ENCODE peak calls at places on chromosomes 3 and 15, in seven cellular contexts. One of them, this sample, is unnamed.

GRCh38 chr3:51994530-51994929 is 1.2 kb downstream of the RPL29 start:
- DNase-seq in A549: no peak
- DNase-seq in heart left ventricle: no peak
- DNase-seq in stomach: no peak
- DNase-seq in NB4: no peak
- DNase-seq in esophagus squamous epithelium: no peak
- DNase-seq in K562: no peak
- DNase-seq in this sample: no peak

GRCh38 chr3:11282250-11283125 is 10.3 kb downstream of the ATG7 start:
- DNase-seq in A549: no peak
- DNase-seq in heart left ventricle: peak; percentile 50
- DNase-seq in stomach: no peak
- DNase-seq in NB4: peak; percentile 57
- DNase-seq in esophagus squamous epithelium: no peak
- DNase-seq in K562: no peak
- DNase-seq in this sample: no peak

GRCh38 chr3:193052294-193052693 is 134.6 kb upstream of the MB21D2 start:
- DNase-seq in A549: no peak
- DNase-seq in heart left ventricle: no peak
- DNase-seq in stomach: no peak
- DNase-seq in NB4: no peak
- DNase-seq in esophagus squamous epithelium: no peak
- DNase-seq in K562: no peak
- DNase-seq in this sample: no peak

GRCh38 chr15:57663262-57663661 is 43.3 kb upstream of the POLR2M start:
- DNase-seq in A549: no peak
- DNase-seq in heart left ventricle: no peak
- DNase-seq in stomach: no peak
- DNase-seq in NB4: no peak
- DNase-seq in esophagus squamous epithelium: no peak
- DNase-seq in K562: no peak
- DNase-seq in this sample: no peak

GRCh38 chr15:38474155-38474757 is 20.3 kb downstream of the FAM98B start:
- DNase-seq in A549: peak; percentile 61
- DNase-seq in heart left ventricle: no peak
- DNase-seq in stomach: no peak
- DNase-seq in NB4: peak; percentile 66
- DNase-seq in esophagus squamous epithelium: no peak
- DNase-seq in K562: peak; percentile 58
- DNase-seq in this sample: peak; percentile 12

GRCh38 chr15:98654790-98655360 is 6.5 kb downstream of the IGF1R start:
- DNase-seq in A549: peak; percentile 33
- DNase-seq in heart left ventricle: no peak
- DNase-seq in stomach: no peak
- DNase-seq in NB4: no peak
- DNase-seq in esophagus squamous epithelium: no peak
- DNase-seq in K562: no peak
- DNase-seq in this sample: no peak

GRCh38 chr3:25957026-25957425 is 167.1 kb downstream of the OXSM start:
- DNase-seq in A549: no peak
- DNase-seq in heart left ventricle: peak; percentile 21
- DNase-seq in stomach: no peak
- DNase-seq in NB4: no peak
- DNase-seq in esophagus squamous epithelium: no peak
- DNase-seq in K562: no peak
- DNase-seq in this sample: no peak

GRCh38 chr3:124582621-124583437 is 147.4 kb upstream of the UMPS start:
- DNase-seq in A549: no peak
- DNase-seq in heart left ventricle: no peak
- DNase-seq in stomach: no peak
- DNase-seq in NB4: peak; percentile 5
- DNase-seq in esophagus squamous epithelium: no peak
- DNase-seq in K562: no peak
- DNase-seq in this sample: no peak

GRCh38 chr3:115470254-115470653 is 153.1 kb upstream of the GAP43 start:
- DNase-seq in A549: no peak
- DNase-seq in heart left ventricle: no peak
- DNase-seq in stomach: no peak
- DNase-seq in NB4: no peak
- DNase-seq in esophagus squamous epithelium: no peak
- DNase-seq in K562: no peak
- DNase-seq in this sample: no peak

GRCh38 chr15:67731112-67731761 is 94.1 kb upstream of the SKOR1 start:
- DNase-seq in A549: no peak
- DNase-seq in heart left ventricle: no peak
- DNase-seq in stomach: no peak
- DNase-seq in NB4: peak; percentile 15
- DNase-seq in esophagus squamous epithelium: no peak
- DNase-seq in K562: no peak
- DNase-seq in this sample: no peak

GRCh38 chr15:67732994-67733393 is 92.3 kb upstream of the SKOR1 start:
- DNase-seq in A549: no peak
- DNase-seq in heart left ventricle: no peak
- DNase-seq in stomach: no peak
- DNase-seq in NB4: no peak
- DNase-seq in esophagus squamous epithelium: no peak
- DNase-seq in K562: no peak
- DNase-seq in this sample: no peak

GRCh38 chr15:67735896-67736295 is 89.4 kb upstream of the SKOR1 start:
- DNase-seq in A549: no peak
- DNase-seq in heart left ventricle: no peak
- DNase-seq in stomach: no peak
- DNase-seq in NB4: no peak
- DNase-seq in esophagus squamous epithelium: no peak
- DNase-seq in K562: no peak
- DNase-seq in this sample: no peak

GRCh38 chr15:67724679-67725365 is 100.5 kb upstream of the SKOR1 start:
- DNase-seq in A549: no peak
- DNase-seq in heart left ventricle: no peak
- DNase-seq in stomach: no peak
- DNase-seq in NB4: no peak
- DNase-seq in esophagus squamous epithelium: no peak
- DNase-seq in K562: no peak
- DNase-seq in this sample: no peak

DNA sequence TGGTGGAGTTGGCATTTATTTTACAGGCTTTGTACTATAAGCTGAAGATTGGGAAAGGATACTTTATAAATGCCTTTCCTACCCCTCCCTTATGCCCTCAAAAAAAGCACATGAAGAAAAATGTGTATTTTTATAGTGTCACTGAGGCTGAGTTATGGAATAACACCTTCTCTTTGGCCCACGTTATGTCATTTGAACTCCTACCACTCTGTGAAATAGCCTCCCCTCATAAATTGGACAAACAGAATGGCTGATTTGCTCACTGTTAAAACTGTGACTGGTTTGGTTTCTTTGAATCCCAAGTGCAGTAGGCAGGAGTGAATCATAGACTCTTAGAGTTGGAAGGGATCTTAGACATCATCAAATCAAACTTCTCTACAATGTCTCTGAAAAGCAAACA is 95.2 kb upstream of the SKOR1 start:
- DNase-seq in A549: no peak
- DNase-seq in heart left ventricle: no peak
- DNase-seq in stomach: no peak
- DNase-seq in NB4: no peak
- DNase-seq in esophagus squamous epithelium: no peak
- DNase-seq in K562: no peak
- DNase-seq in this sample: no peak
- TF ChIP-seq POLR2A in A549: no peak
- TF ChIP-seq POLR2A in heart left ventricle: no peak
- TF ChIP-seq POLR2A in stomach: no peak
- TF ChIP-seq POLR2A in NB4: no peak
- TF ChIP-seq POLR2A in esophagus squamous epithelium: no peak
- TF ChIP-seq POLR2A in K562: no peak
- TF ChIP-seq POLR2A in this sample: no peak

GRCh38 chr3:141368062-141368924 is at the start of gene ZBTB38:
- DNase-seq in A549: peak; percentile 98
- DNase-seq in heart left ventricle: peak; percentile 91
- DNase-seq in stomach: peak; percentile 93
- DNase-seq in NB4: no peak
- DNase-seq in esophagus squamous epithelium: peak; percentile 20
- DNase-seq in K562: peak; percentile 93
- DNase-seq in this sample: peak; percentile 72
- TF ChIP-seq POLR2A in A549: peak; percentile 34
- TF ChIP-seq POLR2A in heart left ventricle: peak; percentile 88
- TF ChIP-seq POLR2A in stomach: no peak
- TF ChIP-seq POLR2A in NB4: no peak
- TF ChIP-seq POLR2A in esophagus squamous epithelium: no peak
- TF ChIP-seq POLR2A in K562: peak; percentile 77
- TF ChIP-seq POLR2A in this sample: peak; percentile 14

GRCh38 chr3:57952651-57953050 is 55.6 kb upstream of the FLNB start:
- DNase-seq in A549: no peak
- DNase-seq in heart left ventricle: no peak
- DNase-seq in stomach: no peak
- DNase-seq in NB4: no peak
- DNase-seq in esophagus squamous epithelium: no peak
- DNase-seq in K562: no peak
- DNase-seq in this sample: no peak

GRCh38 chr3:57951106-57951882 is 56.9 kb upstream of the FLNB start:
- DNase-seq in A549: peak; percentile 74
- DNase-seq in heart left ventricle: peak; percentile 80
- DNase-seq in stomach: peak; percentile 48
- DNase-seq in NB4: peak; percentile 94
- DNase-seq in esophagus squamous epithelium: no peak
- DNase-seq in K562: peak; percentile 82
- DNase-seq in this sample: peak; percentile 69

GRCh38 chr3:57949779-57950618 is 58.2 kb upstream of the FLNB start:
- DNase-seq in A549: peak; percentile 56
- DNase-seq in heart left ventricle: no peak
- DNase-seq in stomach: peak; percentile 54
- DNase-seq in NB4: peak; percentile 30
- DNase-seq in esophagus squamous epithelium: no peak
- DNase-seq in K562: no peak
- DNase-seq in this sample: peak; percentile 53

GRCh38 chr3:57953541-57953940 is 54.7 kb upstream of the FLNB start:
- DNase-seq in A549: no peak
- DNase-seq in heart left ventricle: no peak
- DNase-seq in stomach: no peak
- DNase-seq in NB4: no peak
- DNase-seq in esophagus squamous epithelium: no peak
- DNase-seq in K562: no peak
- DNase-seq in this sample: no peak

GRCh38 chr3:57952208-57952631 is 56.0 kb upstream of the FLNB start:
- DNase-seq in A549: peak; percentile 87
- DNase-seq in heart left ventricle: peak; percentile 74
- DNase-seq in stomach: no peak
- DNase-seq in NB4: no peak
- DNase-seq in esophagus squamous epithelium: no peak
- DNase-seq in K562: peak; percentile 48
- DNase-seq in this sample: no peak
- TF ChIP-seq POLR2A in A549: no peak
- TF ChIP-seq POLR2A in heart left ventricle: no peak
- TF ChIP-seq POLR2A in stomach: no peak
- TF ChIP-seq POLR2A in NB4: no peak
- TF ChIP-seq POLR2A in esophagus squamous epithelium: no peak
- TF ChIP-seq POLR2A in K562: no peak
- TF ChIP-seq POLR2A in this sample: peak; percentile 50

GRCh38 chr3:100335137-100335833 is 728 bp downstream of the NIT2 start:
- DNase-seq in A549: peak; percentile 26
- DNase-seq in heart left ventricle: no peak
- DNase-seq in stomach: no peak
- DNase-seq in NB4: peak; percentile 78
- DNase-seq in esophagus squamous epithelium: no peak
- DNase-seq in K562: peak; percentile 81
- DNase-seq in this sample: no peak

GRCh38 chr3:100333051-100333450 is 1.5 kb upstream of the NIT2 start:
- DNase-seq in A549: no peak
- DNase-seq in heart left ventricle: no peak
- DNase-seq in stomach: no peak
- DNase-seq in NB4: peak; percentile 15
- DNase-seq in esophagus squamous epithelium: no peak
- DNase-seq in K562: no peak
- DNase-seq in this sample: no peak

GRCh38 chr3:100333970-100334339 is 602 bp upstream of the NIT2 start:
- DNase-seq in A549: no peak
- DNase-seq in heart left ventricle: no peak
- DNase-seq in stomach: no peak
- DNase-seq in NB4: no peak
- DNase-seq in esophagus squamous epithelium: no peak
- DNase-seq in K562: no peak
- DNase-seq in this sample: no peak

GRCh38 chr3:100331660-100332059 is 2.9 kb upstream of the NIT2 start:
- DNase-seq in A549: no peak
- DNase-seq in heart left ventricle: no peak
- DNase-seq in stomach: no peak
- DNase-seq in NB4: no peak
- DNase-seq in esophagus squamous epithelium: no peak
- DNase-seq in K562: no peak
- DNase-seq in this sample: no peak

GRCh38 chr3:100334340-100335136 is at the start of gene NIT2:
- DNase-seq in A549: peak; percentile 86
- DNase-seq in heart left ventricle: peak; percentile 89
- DNase-seq in stomach: peak; percentile 90
- DNase-seq in NB4: peak; percentile 95
- DNase-seq in esophagus squamous epithelium: peak; percentile 39
- DNase-seq in K562: peak; percentile 91
- DNase-seq in this sample: peak; percentile 87
- TF ChIP-seq POLR2A in A549: peak; percentile 91
- TF ChIP-seq POLR2A in heart left ventricle: peak; percentile 72
- TF ChIP-seq POLR2A in stomach: no peak
- TF ChIP-seq POLR2A in NB4: peak; percentile 89
- TF ChIP-seq POLR2A in esophagus squamous epithelium: peak; percentile 38
- TF ChIP-seq POLR2A in K562: peak; percentile 0
- TF ChIP-seq POLR2A in this sample: peak; percentile 79

This sample was measured in H54.